ENCODE peak calls at places on chromosomes 5 and 9, in six cellular contexts. One of them, this sample, is unnamed.

GRCh38 chr9:2478421-2478820 is 143.2 kb upstream of the VLDLR start:
- DNase-seq in H1: no peak
- DNase-seq in GM12878: no peak
- DNase-seq in GM12891: no peak
- DNase-seq in HepG2: no peak
- DNase-seq in SK-N-SH: no peak
- DNase-seq in this sample: no peak

GRCh38 chr5:37771203-37771611 is 68.6 kb downstream of the GDNF start:
- DNase-seq in H1: no peak
- DNase-seq in SK-N-SH: no peak
- DNase-seq in HepG2: no peak
- DNase-seq in GM12878: no peak
- DNase-seq in GM12891: no peak
- DNase-seq in this sample: no peak

GRCh38 chr5:91126448-91126847 is 256.7 kb downstream of the ARRDC3 start:
- DNase-seq in GM12878: no peak
- DNase-seq in H1: no peak
- DNase-seq in SK-N-SH: no peak
- DNase-seq in HepG2: no peak
- DNase-seq in GM12891: no peak
- DNase-seq in this sample: no peak

GRCh38 chr5:61167382-61167781 is 5.1 kb upstream of the SMIM15 start:
- DNase-seq in GM12878: no peak
- DNase-seq in H1: no peak
- DNase-seq in GM12891: no peak
- DNase-seq in SK-N-SH: peak
- DNase-seq in HepG2: no peak
- DNase-seq in this sample: no peak

GRCh38 chr5:103607346-103607745 is 44.8 kb upstream of the NUDT12 start:
- DNase-seq in GM12891: no peak
- DNase-seq in HepG2: no peak
- DNase-seq in GM12878: no peak
- DNase-seq in SK-N-SH: no peak
- DNase-seq in H1: no peak
- DNase-seq in this sample: no peak

GRCh38 chr9:135273077-135273476 is 185.6 kb downstream of the OLFM1 start:
- DNase-seq in SK-N-SH: no peak
- DNase-seq in H1: no peak
- DNase-seq in HepG2: no peak
- DNase-seq in GM12891: no peak
- DNase-seq in GM12878: no peak
- DNase-seq in this sample: no peak

GRCh38 chr5:67353500-67353931 is 156.9 kb upstream of the CD180 start:
- DNase-seq in GM12878: no peak
- DNase-seq in H1: no peak
- DNase-seq in HepG2: no peak
- DNase-seq in GM12891: no peak
- DNase-seq in SK-N-SH: no peak
- DNase-seq in this sample: no peak

GRCh38 chr5:109399092-109399759 is 10.5 kb downstream of the PJA2 start:
- DNase-seq in GM12878: no peak
- DNase-seq in H1: no peak
- DNase-seq in SK-N-SH: no peak
- DNase-seq in HepG2: no peak
- DNase-seq in GM12891: no peak
- DNase-seq in this sample: no peak

GRCh38 chr5:158406884-158407790 is 548.2 kb upstream of the CLINT1 start:
- DNase-seq in H1: no peak
- DNase-seq in SK-N-SH: no peak
- DNase-seq in GM12878: no peak
- DNase-seq in HepG2: no peak
- DNase-seq in GM12891: no peak
- DNase-seq in this sample: no peak

DNA sequence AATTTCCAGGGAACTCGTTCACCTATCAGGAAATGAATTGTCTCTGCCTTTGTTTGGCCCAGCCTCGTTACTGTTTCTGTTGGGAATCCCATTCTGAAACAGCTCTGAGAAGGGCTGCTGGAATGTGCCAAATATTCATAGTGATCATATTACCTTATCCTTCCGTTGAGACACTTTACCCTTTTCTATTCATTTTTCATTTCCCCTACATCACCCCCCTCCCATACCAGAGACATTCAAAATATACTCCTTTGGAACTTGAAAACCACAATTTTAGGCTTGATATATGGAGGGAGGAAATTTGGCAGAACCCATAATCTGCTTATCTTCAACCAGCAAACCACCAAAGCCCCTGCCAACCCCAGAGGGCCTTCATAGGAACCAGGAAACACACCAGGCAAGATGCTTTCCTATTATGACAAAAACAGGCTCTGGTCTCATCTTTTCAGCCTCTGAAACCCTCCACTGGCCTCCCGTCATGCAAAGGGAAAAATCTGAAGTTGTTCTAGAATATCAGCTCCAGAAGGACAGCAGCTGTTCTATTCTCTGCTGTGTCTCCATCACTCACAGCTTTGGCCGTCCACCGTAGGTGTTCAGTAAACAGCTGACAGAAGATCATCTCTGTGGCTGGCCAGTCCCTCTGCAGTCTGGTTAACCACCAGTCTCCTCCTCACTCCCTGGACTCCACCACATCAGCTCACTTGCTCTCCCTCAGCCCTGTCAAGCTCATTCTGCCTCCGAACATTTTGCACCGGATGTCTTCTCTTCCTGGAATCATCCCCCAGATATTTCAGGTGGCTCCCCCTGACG is 217.2 kb upstream of the WWC1 start:
- DNase-seq in GM12891: no peak
- DNase-seq in H1: no peak
- DNase-seq in GM12878: no peak
- DNase-seq in HepG2: no peak
- DNase-seq in SK-N-SH: no peak
- DNase-seq in this sample: no peak
- TF ChIP-seq TAF1 in GM12891: no peak
- TF ChIP-seq TAF1 in H1: no peak
- TF ChIP-seq TAF1 in GM12878: no peak
- TF ChIP-seq TAF1 in HepG2: no peak
- TF ChIP-seq TAF1 in SK-N-SH: no peak
- TF ChIP-seq TAF1 in this sample: no peak

DNA sequence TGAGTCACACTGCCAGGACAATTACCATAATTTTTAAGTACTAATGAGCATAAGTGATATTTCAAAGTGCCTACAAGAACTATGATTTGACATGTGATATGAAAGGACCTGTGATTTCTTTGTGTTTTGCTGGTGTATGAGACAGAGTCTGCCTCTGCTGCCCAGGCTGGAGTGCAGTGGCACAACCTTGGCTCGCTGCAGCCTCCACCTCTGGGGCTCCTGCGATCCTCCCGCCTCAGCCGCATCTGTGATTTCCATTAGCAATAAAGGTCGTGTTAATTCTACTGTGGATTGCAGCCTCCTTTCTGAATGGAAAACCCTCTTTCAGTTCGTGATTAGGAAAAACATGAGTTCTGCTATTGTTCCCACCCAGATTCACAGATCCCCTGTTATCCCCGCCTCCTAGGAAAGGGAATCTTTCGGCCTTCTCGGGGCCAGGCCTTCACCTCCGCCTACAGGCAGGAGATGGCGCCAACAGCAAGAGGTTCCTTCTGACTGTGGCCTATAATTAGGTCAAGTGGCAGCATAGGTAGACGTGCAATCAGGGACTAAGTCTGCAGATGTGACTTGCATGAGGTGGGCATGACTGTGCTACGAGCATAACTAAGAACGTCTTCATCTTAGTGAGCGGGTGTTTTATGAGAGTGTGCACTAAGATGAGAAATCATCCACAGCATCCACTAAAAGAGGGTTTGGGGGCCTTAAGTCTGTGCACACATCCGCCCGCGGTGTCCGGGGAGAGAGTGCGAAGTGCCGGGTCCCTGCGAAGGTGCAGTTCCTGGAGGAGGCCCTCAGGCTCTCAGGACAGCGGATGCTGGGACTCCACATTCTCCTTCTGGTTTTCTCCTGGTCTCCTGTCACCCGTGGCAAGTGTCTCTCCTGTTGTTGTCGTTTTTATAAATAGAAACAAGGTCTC is 23.1 kb downstream of the TRIM7 start:
- DNase-seq in GM12891: no peak
- DNase-seq in SK-N-SH: peak
- DNase-seq in GM12878: no peak
- DNase-seq in H1: no peak
- DNase-seq in HepG2: peak
- DNase-seq in this sample: no peak
- TF ChIP-seq POLR2AphosphoS5 in GM12891: no peak
- TF ChIP-seq POLR2AphosphoS5 in SK-N-SH: no peak
- TF ChIP-seq POLR2AphosphoS5 in GM12878: no peak
- TF ChIP-seq POLR2AphosphoS5 in H1: no peak
- TF ChIP-seq POLR2AphosphoS5 in HepG2: no peak
- TF ChIP-seq POLR2AphosphoS5 in this sample: no peak

DNA sequence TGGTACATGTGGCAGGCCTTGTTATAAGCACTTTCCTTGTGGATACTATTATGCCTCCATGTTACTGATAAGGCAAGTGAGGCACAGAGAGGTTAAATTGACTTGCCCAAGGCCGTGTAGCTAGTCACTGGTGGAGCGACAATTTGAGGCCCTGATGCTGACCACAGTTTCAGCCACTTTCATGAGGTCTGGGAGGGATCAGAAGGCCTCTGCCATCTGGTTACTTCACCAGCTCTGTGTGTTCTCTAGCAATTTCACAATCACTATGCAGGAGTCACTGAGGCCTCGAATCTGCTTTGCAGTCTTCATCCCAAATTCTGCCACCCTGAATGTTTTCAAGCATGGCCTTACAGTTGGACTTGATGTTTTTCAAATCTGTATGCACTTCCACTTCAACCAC is 9.1 kb downstream of the LRRC70 start:
- DNase-seq in GM12878: no peak
- DNase-seq in HepG2: peak
- DNase-seq in H1: no peak
- DNase-seq in GM12891: no peak
- DNase-seq in SK-N-SH: no peak
- DNase-seq in this sample: no peak
- TF ChIP-seq TAF1 in GM12878: no peak
- TF ChIP-seq TAF1 in HepG2: no peak
- TF ChIP-seq TAF1 in H1: no peak
- TF ChIP-seq TAF1 in GM12891: no peak
- TF ChIP-seq TAF1 in SK-N-SH: no peak
- TF ChIP-seq TAF1 in this sample: no peak

GRCh38 chr5:176590035-176590729 is 19.8 kb downstream of the GPRIN1 start:
- DNase-seq in HepG2: no peak
- DNase-seq in GM12891: no peak
- DNase-seq in GM12878: no peak
- DNase-seq in H1: no peak
- DNase-seq in SK-N-SH: no peak
- DNase-seq in this sample: no peak
- TF ChIP-seq POLR2AphosphoS5 in HepG2: no peak
- TF ChIP-seq POLR2AphosphoS5 in GM12891: no peak
- TF ChIP-seq POLR2AphosphoS5 in GM12878: no peak
- TF ChIP-seq POLR2AphosphoS5 in H1: no peak
- TF ChIP-seq POLR2AphosphoS5 in SK-N-SH: no peak
- TF ChIP-seq POLR2AphosphoS5 in this sample: no peak

DNA sequence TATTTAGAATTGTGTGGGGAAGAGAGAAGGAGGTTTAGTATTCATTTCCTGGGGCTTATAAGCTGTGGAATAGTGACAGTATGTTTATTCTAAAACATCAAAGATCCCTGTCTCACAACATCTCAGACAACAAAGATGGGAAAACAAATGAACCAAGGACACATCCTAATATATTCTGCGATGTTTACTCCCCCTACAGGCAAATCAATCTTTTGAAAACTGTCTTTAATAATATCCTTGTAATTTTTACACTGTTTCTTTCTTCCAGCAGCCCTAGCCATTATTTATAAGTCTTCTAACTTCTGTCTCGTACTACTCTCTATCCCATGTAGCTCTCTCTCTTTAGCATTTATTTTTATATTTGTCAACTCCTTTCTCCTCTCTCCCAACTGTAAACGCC is 33.5 kb upstream of the TMEM252 start:
- DNase-seq in GM12891: no peak
- DNase-seq in HepG2: no peak
- DNase-seq in SK-N-SH: no peak
- DNase-seq in GM12878: no peak
- DNase-seq in H1: no peak
- DNase-seq in this sample: no peak
- TF ChIP-seq TAF1 in GM12891: no peak
- TF ChIP-seq TAF1 in HepG2: no peak
- TF ChIP-seq TAF1 in SK-N-SH: no peak
- TF ChIP-seq TAF1 in GM12878: no peak
- TF ChIP-seq TAF1 in H1: no peak
- TF ChIP-seq TAF1 in this sample: no peak

GRCh38 chr9:128280084-128280622 is 4.1 kb downstream of the SWI5 start:
- DNase-seq in H1: no peak
- DNase-seq in GM12891: no peak
- DNase-seq in HepG2: no peak
- DNase-seq in GM12878: no peak
- DNase-seq in SK-N-SH: no peak
- DNase-seq in this sample: no peak

GRCh38 chr9:128286435-128286834 is 10.4 kb downstream of the SWI5 start:
- DNase-seq in GM12878: no peak
- DNase-seq in HepG2: no peak
- DNase-seq in GM12891: no peak
- DNase-seq in SK-N-SH: no peak
- DNase-seq in H1: no peak
- DNase-seq in this sample: no peak

GRCh38 chr9:128276574-128277270 is 646 bp downstream of the SWI5 start:
- DNase-seq in HepG2: no peak
- DNase-seq in GM12878: no peak
- DNase-seq in H1: no peak
- DNase-seq in SK-N-SH: peak
- DNase-seq in GM12891: no peak
- DNase-seq in this sample: no peak

GRCh38 chr9:128285033-128285784 is 9.1 kb downstream of the SWI5 start:
- DNase-seq in HepG2: no peak
- DNase-seq in GM12891: no peak
- DNase-seq in H1: no peak
- DNase-seq in SK-N-SH: no peak
- DNase-seq in GM12878: no peak
- DNase-seq in this sample: no peak

DNA sequence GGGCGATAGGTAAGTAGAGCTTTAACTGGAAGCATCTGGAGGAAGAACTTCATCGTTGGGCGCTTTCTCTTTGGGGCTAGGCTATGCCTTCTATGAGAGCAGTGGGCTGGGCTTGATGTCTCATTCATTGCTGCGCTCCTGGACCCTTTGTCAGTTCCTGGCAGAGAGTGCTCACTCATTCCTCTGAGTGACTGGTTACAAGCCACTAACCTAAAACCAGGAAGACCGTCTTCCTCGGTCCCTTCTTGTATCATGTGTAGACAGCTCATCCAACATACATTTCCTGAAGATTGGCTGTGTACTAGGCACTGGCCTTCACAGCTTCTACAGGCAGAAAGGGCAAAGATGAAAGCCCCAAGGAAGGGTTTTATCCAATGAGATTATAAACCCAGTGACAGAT is 6.4 kb downstream of the SWI5 start:
- DNase-seq in GM12891: no peak
- DNase-seq in SK-N-SH: no peak
- DNase-seq in HepG2: no peak
- DNase-seq in GM12878: no peak
- DNase-seq in H1: no peak
- DNase-seq in this sample: no peak
- TF ChIP-seq POLR2AphosphoS5 in GM12891: no peak
- TF ChIP-seq POLR2AphosphoS5 in SK-N-SH: no peak
- TF ChIP-seq POLR2AphosphoS5 in HepG2: no peak
- TF ChIP-seq POLR2AphosphoS5 in GM12878: no peak
- TF ChIP-seq POLR2AphosphoS5 in H1: no peak
- TF ChIP-seq POLR2AphosphoS5 in this sample: no peak

This sample was measured in GM12892.